ENCODE peak calls at places on chromosomes 3 and 15, in eight cellular contexts. R is CD8-positive, alpha-beta T cell; V is fibroblast of gingiva; T is HuH-7; S is NCI-H2029; N is HL-60; C is endothelial cell; Z is NCI-H774. Y is an unnamed sample.

GRCh38 chr3:40382617-40382979 is 4.4 kb upstream of the ENTPD3 start:
- DNase-seq in C (no peak), R (no peak), V (no peak), N (no peak), S (no peak), T (no peak), Z (no peak), Y (no peak)

GRCh38 chr3:66418432-66419052 is 82.3 kb downstream of the LRIG1 start:
- DNase-seq in R (no peak), V (peak; percentile 79), Z (no peak), S (peak; percentile 81), N (no peak), C (no peak), T (no peak), Y (no peak)

GRCh38 chr3:189258261-189258660 is 86.5 kb downstream of the TPRG1 start:
- DNase-seq in S (no peak), Z (no peak), C (no peak), V (no peak), N (no peak), T (no peak), R (no peak), Y (no peak)

GRCh38 chr3:187012609-187013051 is 82.3 kb downstream of the ST6GAL1 start:
- DNase-seq in R (peak; percentile 75), T (no peak), S (peak; percentile 55), N (no peak), V (no peak), C (peak; percentile 14), Z (no peak), Y (no peak)

GRCh38 chr15:89200182-89200581 is 21.2 kb downstream of the RLBP1 start:
- DNase-seq in S (no peak), V (no peak), N (no peak), T (no peak), R (no peak), C (no peak), Z (no peak), Y (no peak)

GRCh38 chr15:40500584-40501330 is 30.0 kb downstream of the CHST14 start:
- DNase-seq in C (no peak), T (no peak), V (no peak), N (no peak), S (no peak), Z (no peak), R (no peak), Y (no peak)

GRCh38 chr3:112407888-112408702 is 75.1 kb downstream of the CD200 start:
- DNase-seq in C (no peak), R (no peak), T (no peak), V (no peak), N (no peak), S (no peak), Z (no peak), Y (no peak)

GRCh38 chr3:64067510-64068346 is 44.4 kb upstream of the PSMD6 start:
- DNase-seq in V (no peak), Z (no peak), R (no peak), C (no peak), N (no peak), S (no peak), T (no peak), Y (no peak)

GRCh38 chr3:55797775-55798174 is 310.7 kb upstream of the WNT5A start:
- DNase-seq in Z (no peak), C (no peak), S (no peak), V (no peak), T (no peak), N (no peak), R (no peak), Y (no peak)

GRCh38 chr15:43880406-43881184 is 53.8 kb downstream of the WDR76 start:
- DNase-seq in C (no peak), V (no peak), Z (no peak), N (no peak), T (no peak), S (no peak), R (no peak), Y (no peak)

GRCh38 chr3:189262746-189263145 is 91.0 kb downstream of the TPRG1 start:
- DNase-seq in R (no peak), T (no peak), V (peak; percentile 6), Z (no peak), S (no peak), C (no peak), N (no peak), Y (no peak)

GRCh38 chr15:50049871-50050270 is 69.2 kb downstream of the ATP8B4 start:
- DNase-seq in N (no peak), C (no peak), T (no peak), V (no peak), S (no peak), R (no peak), Z (no peak), Y (no peak)

GRCh38 chr15:77985031-77985930 is 92.2 kb downstream of the TBC1D2B start:
- DNase-seq in S (no peak), T (no peak), V (no peak), N (no peak), C (peak; percentile 3), R (no peak), Z (no peak), Y (no peak)

GRCh38 chr15:45268135-45268534 is 16.1 kb downstream of the SLC28A2 start:
- DNase-seq in S (no peak), N (no peak), R (no peak), Z (no peak), C (no peak), V (no peak), T (no peak), Y (no peak)

GRCh38 chr15:58331903-58332675 is 99.7 kb upstream of the LIPC start:
- DNase-seq in R (peak; percentile 81), C (peak; percentile 48), V (peak; percentile 100), T (peak; percentile 44), S (peak; percentile 89), Z (peak; percentile 77), N (peak; percentile 97), Y (no peak)

GRCh38 chr3:71119171-71119570 is 464.4 kb downstream of the FOXP1 start:
- DNase-seq in N (no peak), T (no peak), S (no peak), R (no peak), V (no peak), Z (no peak), C (no peak), Y (no peak)

GRCh38 chr15:47685141-47685870 is 32.0 kb upstream of the SEMA6D start:
- DNase-seq in T (no peak), R (no peak), S (no peak), N (no peak), C (no peak), V (peak; percentile 9), Z (no peak), Y (no peak)

GRCh38 chr15:56608140-56608778 is 125.0 kb downstream of the ZNF280D start:
- DNase-seq in R (no peak), V (peak; percentile 2), S (no peak), C (no peak), Z (no peak), T (no peak), N (no peak), Y (no peak)

GRCh38 chr3:39409514-39410136 is 3.1 kb downstream of the RPSA start:
- DNase-seq in T (no peak), C (no peak), V (no peak), N (peak; percentile 24), Z (no peak), R (no peak), S (no peak), Y (no peak)

GRCh38 chr3:70985572-70985971 is 598.0 kb downstream of the FOXP1 start:
- DNase-seq in V (no peak), R (no peak), N (no peak), Z (no peak), T (no peak), C (no peak), S (no peak), Y (no peak)

GRCh38 chr15:91424001-91424400 is 323.9 kb downstream of the SV2B start:
- DNase-seq in C (no peak), R (no peak), T (no peak), N (no peak), Z (no peak), S (no peak), V (no peak), Y (no peak)

GRCh38 chr3:15309662-15310335 is 22.6 kb downstream of the SH3BP5 start:
- DNase-seq in V (no peak), T (no peak), Z (no peak), C (no peak), R (no peak), S (peak; percentile 57), N (no peak), Y (no peak)

GRCh38 chr3:16305121-16305541 is 40.1 kb downstream of the OXNAD1 start:
- DNase-seq in C (no peak), N (no peak), Z (no peak), S (no peak), T (no peak), R (peak; percentile 72), V (no peak), Y (no peak)

GRCh38 chr3:52026016-52026415 is 30.3 kb upstream of the RPL29 start:
- DNase-seq in V (no peak), C (no peak), T (no peak), N (no peak), S (no peak), R (no peak), Z (no peak), Y (no peak)

GRCh38 chr3:73576995-73577394 is 47.7 kb downstream of the PDZRN3 start:
- DNase-seq in Z (no peak), R (no peak), S (no peak), C (no peak), V (no peak), T (no peak), N (no peak), Y (no peak)

GRCh38 chr15:31296304-31297220 is 30.1 kb upstream of the KLF13 start:
- DNase-seq in S (no peak), Z (peak; percentile 58), V (no peak), R (no peak), T (peak; percentile 75), N (no peak), C (no peak), Y (no peak)

GRCh38 chr15:70522323-70522966 is 240.9 kb downstream of the UACA start:
- DNase-seq in S (no peak), T (no peak), Z (no peak), R (no peak), C (no peak), N (no peak), V (no peak), Y (no peak)

GRCh38 chr15:66863382-66864085 is 161.5 kb downstream of the SMAD6 start:
- DNase-seq in V (no peak), C (no peak), Z (no peak), N (no peak), S (no peak), T (no peak), R (no peak), Y (no peak)

GRCh38 chr3:33186524-33187367 is 31.9 kb downstream of the SUSD5 start:
- DNase-seq in N (no peak), C (no peak), S (no peak), Z (no peak), V (no peak), T (no peak), R (no peak), Y (no peak)

GRCh38 chr3:124962403-124962940 is 27.9 kb upstream of the MUC13 start:
- DNase-seq in C (no peak), Z (no peak), S (no peak), R (no peak), T (no peak), V (peak; percentile 49), N (no peak), Y (no peak)

GRCh38 chr3:107986505-107986904 is 104.3 kb downstream of the CD47 start:
- DNase-seq in S (no peak), V (no peak), R (no peak), T (no peak), C (no peak), N (no peak), Z (no peak), Y (no peak)

GRCh38 chr3:11642455-11643162 is 1.1 kb downstream of the VGLL4 start:
- DNase-seq in T (peak; percentile 68), C (peak; percentile 69), Z (no peak), N (peak; percentile 73), R (peak; percentile 75), S (peak; percentile 65), V (peak; percentile 84), Y (no peak)

GRCh38 chr15:48845123-48845522 is 32.8 kb upstream of the EID1 start:
- DNase-seq in Z (no peak), V (no peak), C (no peak), S (no peak), T (no peak), R (no peak), N (no peak), Y (no peak)